ENCODE peak calls at places on chromosomes 12 and 14, in five cellular contexts. One of them, this sample, is unnamed. For H3K4me1, the result is how much of the 10 kb centered on the place peaks cover.

GRCh38 chr14:53327716-53328115 is 174.6 kb upstream of the DDHD1 start:
- DNase-seq in mucosa of descending colon: no peak
- DNase-seq in gastrocnemius medialis: no peak
- DNase-seq in A549: no peak
- DNase-seq in CD4-positive, CD25-positive, alpha-beta regulatory T cell: no peak
- DNase-seq in this sample: peak

GRCh38 chr12:100738086-100738485 is 56.5 kb upstream of the ANO4 start:
- DNase-seq in mucosa of descending colon: no peak
- DNase-seq in gastrocnemius medialis: no peak
- DNase-seq in A549: no peak
- DNase-seq in CD4-positive, CD25-positive, alpha-beta regulatory T cell: no peak
- DNase-seq in this sample: no peak

GRCh38 chr12:108198043-108198442 is 69.0 kb downstream of the WSCD2 start:
- DNase-seq in mucosa of descending colon: no peak
- DNase-seq in gastrocnemius medialis: no peak
- DNase-seq in A549: no peak
- DNase-seq in CD4-positive, CD25-positive, alpha-beta regulatory T cell: no peak
- DNase-seq in this sample: no peak

GRCh38 chr12:131631230-131631629 is 79.7 kb upstream of the SFSWAP start:
- DNase-seq in mucosa of descending colon: no peak
- DNase-seq in gastrocnemius medialis: no peak
- DNase-seq in A549: no peak
- DNase-seq in CD4-positive, CD25-positive, alpha-beta regulatory T cell: no peak
- DNase-seq in this sample: no peak

GRCh38 chr12:89454080-89454848 is 70.3 kb downstream of the GALNT4 start:
- DNase-seq in mucosa of descending colon: no peak
- DNase-seq in gastrocnemius medialis: no peak
- DNase-seq in A549: no peak
- DNase-seq in CD4-positive, CD25-positive, alpha-beta regulatory T cell: no peak
- DNase-seq in this sample: no peak

GRCh38 chr14:28577187-28577586 is 189.4 kb upstream of the FOXG1 start:
- DNase-seq in mucosa of descending colon: no peak
- DNase-seq in gastrocnemius medialis: no peak
- DNase-seq in A549: no peak
- DNase-seq in CD4-positive, CD25-positive, alpha-beta regulatory T cell: no peak
- DNase-seq in this sample: no peak

GRCh38 chr14:32345311-32345771 is 16.2 kb downstream of the AKAP6 start:
- DNase-seq in mucosa of descending colon: peak
- DNase-seq in gastrocnemius medialis: no peak
- DNase-seq in A549: peak
- DNase-seq in CD4-positive, CD25-positive, alpha-beta regulatory T cell: no peak
- DNase-seq in this sample: peak

GRCh38 chr12:46124132-46124847 is 133.9 kb upstream of the SCAF11 start:
- DNase-seq in mucosa of descending colon: no peak
- DNase-seq in gastrocnemius medialis: no peak
- DNase-seq in A549: peak
- DNase-seq in CD4-positive, CD25-positive, alpha-beta regulatory T cell: no peak
- DNase-seq in this sample: peak

GRCh38 chr12:120012067-120012621 is 23.1 kb downstream of the BICDL1 start:
- DNase-seq in mucosa of descending colon: no peak
- DNase-seq in gastrocnemius medialis: no peak
- DNase-seq in A549: peak
- DNase-seq in CD4-positive, CD25-positive, alpha-beta regulatory T cell: peak
- DNase-seq in this sample: no peak

GRCh38 chr12:2054091-2055018 is 1.6 kb downstream of the CACNA1C start:
- DNase-seq in mucosa of descending colon: no peak
- DNase-seq in gastrocnemius medialis: no peak
- DNase-seq in A549: no peak
- DNase-seq in CD4-positive, CD25-positive, alpha-beta regulatory T cell: no peak
- DNase-seq in this sample: peak

GRCh38 chr12:131223791-131224567 is 270.3 kb downstream of the ADGRD1 start:
- DNase-seq in mucosa of descending colon: peak
- DNase-seq in gastrocnemius medialis: no peak
- DNase-seq in A549: peak
- DNase-seq in CD4-positive, CD25-positive, alpha-beta regulatory T cell: no peak
- DNase-seq in this sample: no peak

GRCh38 chr12:122080149-122081107 is 1.9 kb downstream of the MLXIP start:
- DNase-seq in mucosa of descending colon: peak
- DNase-seq in gastrocnemius medialis: peak
- DNase-seq in A549: peak
- DNase-seq in CD4-positive, CD25-positive, alpha-beta regulatory T cell: no peak
- DNase-seq in this sample: peak

GRCh38 chr14:72619881-72620280 is 274.0 kb downstream of the DPF3 start:
- DNase-seq in mucosa of descending colon: no peak
- DNase-seq in gastrocnemius medialis: no peak
- DNase-seq in A549: no peak
- DNase-seq in CD4-positive, CD25-positive, alpha-beta regulatory T cell: no peak
- DNase-seq in this sample: no peak

GRCh38 chr14:20679907-20680306 is 4.5 kb upstream of the RNASE4 start:
- DNase-seq in mucosa of descending colon: peak
- DNase-seq in gastrocnemius medialis: no peak
- DNase-seq in A549: peak
- DNase-seq in CD4-positive, CD25-positive, alpha-beta regulatory T cell: peak
- DNase-seq in this sample: peak

GRCh38 chr14:67526676-67527459 is 6.2 kb upstream of the PLEKHH1 start:
- DNase-seq in mucosa of descending colon: peak
- DNase-seq in gastrocnemius medialis: no peak
- DNase-seq in A549: peak
- DNase-seq in CD4-positive, CD25-positive, alpha-beta regulatory T cell: no peak
- DNase-seq in this sample: peak

GRCh38 chr12:67714648-67715047 is 66.1 kb downstream of the DYRK2 start:
- DNase-seq in mucosa of descending colon: no peak
- DNase-seq in gastrocnemius medialis: no peak
- DNase-seq in A549: peak
- DNase-seq in CD4-positive, CD25-positive, alpha-beta regulatory T cell: no peak
- DNase-seq in this sample: no peak

GRCh38 chr14:34450542-34450915 is 11.5 kb downstream of the SPTSSA start:
- DNase-seq in mucosa of descending colon: no peak
- DNase-seq in gastrocnemius medialis: no peak
- DNase-seq in A549: no peak
- DNase-seq in CD4-positive, CD25-positive, alpha-beta regulatory T cell: no peak
- DNase-seq in this sample: no peak

GRCh38 chr12:49871263-49871561 is 28.3 kb upstream of the BCDIN3D start:
- DNase-seq in mucosa of descending colon: no peak
- DNase-seq in gastrocnemius medialis: no peak
- DNase-seq in A549: no peak
- DNase-seq in CD4-positive, CD25-positive, alpha-beta regulatory T cell: no peak
- DNase-seq in this sample: no peak

GRCh38 chr12:30197392-30198047 is 413.8 kb upstream of the TMTC1 start:
- DNase-seq in mucosa of descending colon: no peak
- DNase-seq in gastrocnemius medialis: no peak
- DNase-seq in A549: no peak
- DNase-seq in CD4-positive, CD25-positive, alpha-beta regulatory T cell: no peak
- DNase-seq in this sample: peak

GRCh38 chr12:76272292-76272691 is 75.9 kb downstream of the BBS10 start:
- DNase-seq in mucosa of descending colon: no peak
- DNase-seq in gastrocnemius medialis: no peak
- DNase-seq in A549: no peak
- DNase-seq in CD4-positive, CD25-positive, alpha-beta regulatory T cell: no peak
- DNase-seq in this sample: no peak

GRCh38 chr14:104724981-104725771 is 1.1 kb downstream of the ADSS1 start:
- DNase-seq in mucosa of descending colon: peak
- DNase-seq in gastrocnemius medialis: peak
- DNase-seq in A549: peak
- DNase-seq in CD4-positive, CD25-positive, alpha-beta regulatory T cell: no peak
- DNase-seq in this sample: peak

GRCh38 chr12:72349491-72349890 is 77.3 kb downstream of the TRHDE start:
- DNase-seq in mucosa of descending colon: no peak
- DNase-seq in gastrocnemius medialis: no peak
- DNase-seq in A549: no peak
- DNase-seq in CD4-positive, CD25-positive, alpha-beta regulatory T cell: no peak
- DNase-seq in this sample: no peak

GRCh38 chr12:98606367-98606985 is 13.0 kb downstream of the SLC25A3 start:
- DNase-seq in mucosa of descending colon: no peak
- DNase-seq in gastrocnemius medialis: no peak
- DNase-seq in A549: no peak
- DNase-seq in CD4-positive, CD25-positive, alpha-beta regulatory T cell: no peak
- DNase-seq in this sample: no peak

GRCh38 chr14:100589760-100590469 is 2.7 kb upstream of the BEGAIN start:
- DNase-seq in mucosa of descending colon: no peak
- DNase-seq in gastrocnemius medialis: no peak
- DNase-seq in A549: no peak
- DNase-seq in CD4-positive, CD25-positive, alpha-beta regulatory T cell: no peak
- DNase-seq in this sample: no peak

GRCh38 chr12:13745100-13745678 is 236.2 kb downstream of the GRIN2B start:
- DNase-seq in mucosa of descending colon: peak
- DNase-seq in gastrocnemius medialis: no peak
- DNase-seq in A549: no peak
- DNase-seq in CD4-positive, CD25-positive, alpha-beta regulatory T cell: no peak
- DNase-seq in this sample: no peak

GRCh38 chr12:52252728-52253328 is 19.8 kb downstream of the KRT7 start:
- DNase-seq in mucosa of descending colon: no peak
- DNase-seq in gastrocnemius medialis: no peak
- DNase-seq in A549: peak
- DNase-seq in CD4-positive, CD25-positive, alpha-beta regulatory T cell: no peak
- DNase-seq in this sample: no peak

GRCh38 chr14:63852817-63853730 is at the start of gene SYNE2:
- DNase-seq in mucosa of descending colon: peak
- DNase-seq in gastrocnemius medialis: peak
- DNase-seq in A549: peak
- DNase-seq in CD4-positive, CD25-positive, alpha-beta regulatory T cell: peak
- DNase-seq in this sample: peak

GRCh38 chr14:54975856-54976255 is 51.0 kb downstream of the WDHD1 start:
- DNase-seq in mucosa of descending colon: no peak
- DNase-seq in gastrocnemius medialis: no peak
- DNase-seq in A549: peak
- DNase-seq in CD4-positive, CD25-positive, alpha-beta regulatory T cell: no peak
- DNase-seq in this sample: no peak

GRCh38 chr14:101101456-101102056 is 198.0 kb upstream of the RTL1 start:
- DNase-seq in mucosa of descending colon: no peak
- DNase-seq in gastrocnemius medialis: no peak
- DNase-seq in A549: peak
- DNase-seq in CD4-positive, CD25-positive, alpha-beta regulatory T cell: no peak
- DNase-seq in this sample: no peak

GRCh38 chr12:10242539-10242938 is 29.9 kb downstream of the GABARAPL1 start:
- DNase-seq in mucosa of descending colon: no peak
- DNase-seq in gastrocnemius medialis: no peak
- DNase-seq in A549: no peak
- DNase-seq in CD4-positive, CD25-positive, alpha-beta regulatory T cell: no peak
- DNase-seq in this sample: no peak
- H3K4me1 ChIP-seq in mucosa of descending colon: under half
- H3K4me1 ChIP-seq in gastrocnemius medialis: under half
- H3K4me1 ChIP-seq in A549: under half
- H3K4me1 ChIP-seq in CD4-positive, CD25-positive, alpha-beta regulatory T cell: under half
- H3K4me1 ChIP-seq in this sample: under half

DNA sequence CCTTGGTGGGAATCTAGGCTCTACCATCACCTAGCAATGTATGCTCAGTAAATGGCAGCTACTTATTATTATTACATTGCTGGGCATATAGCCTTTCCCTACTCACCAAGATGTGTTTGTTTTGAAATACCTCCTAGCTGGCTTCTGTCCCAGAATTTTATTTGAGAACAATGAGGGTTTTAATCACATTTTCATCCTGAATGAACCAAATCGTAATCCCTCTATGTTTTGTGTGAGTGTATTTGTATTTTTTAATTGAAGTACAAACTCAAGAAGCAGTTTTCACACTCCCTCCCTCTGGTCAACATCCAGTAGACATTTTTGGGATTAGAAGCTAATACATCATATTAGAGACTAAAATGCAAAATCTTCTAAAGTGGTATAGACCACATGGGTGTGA is 7.6 kb downstream of the SLC7A8 start:
- DNase-seq in mucosa of descending colon: no peak
- DNase-seq in gastrocnemius medialis: no peak
- DNase-seq in A549: no peak
- DNase-seq in CD4-positive, CD25-positive, alpha-beta regulatory T cell: no peak
- DNase-seq in this sample: peak
- H3K4me1 ChIP-seq in mucosa of descending colon: under half
- H3K4me1 ChIP-seq in gastrocnemius medialis: half or more
- H3K4me1 ChIP-seq in A549: under half
- H3K4me1 ChIP-seq in CD4-positive, CD25-positive, alpha-beta regulatory T cell: under half
- H3K4me1 ChIP-seq in this sample: under half

DNA sequence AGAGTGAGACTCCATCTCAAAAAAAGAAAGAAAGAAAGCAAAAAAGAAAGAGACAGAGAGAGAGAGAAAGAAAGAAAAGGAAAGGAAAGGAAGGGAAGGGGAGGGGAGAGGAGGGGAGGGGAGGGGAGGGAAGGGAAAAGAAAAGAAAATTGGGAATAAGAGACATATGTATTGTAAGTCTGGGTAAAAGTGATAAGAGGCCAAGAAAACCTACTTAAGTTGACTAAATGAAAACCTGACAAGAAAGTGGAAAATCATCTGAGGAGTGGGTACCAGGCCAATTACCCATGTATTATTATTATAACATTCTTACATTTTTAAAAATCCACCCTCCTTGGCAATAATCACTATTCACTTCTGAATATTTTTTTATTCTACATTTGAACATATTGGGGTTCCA is 46.0 kb downstream of the JKAMP start:
- DNase-seq in mucosa of descending colon: no peak
- DNase-seq in gastrocnemius medialis: no peak
- DNase-seq in A549: no peak
- DNase-seq in CD4-positive, CD25-positive, alpha-beta regulatory T cell: no peak
- DNase-seq in this sample: no peak
- H3K4me1 ChIP-seq in mucosa of descending colon: under half
- H3K4me1 ChIP-seq in gastrocnemius medialis: under half
- H3K4me1 ChIP-seq in A549: under half
- H3K4me1 ChIP-seq in CD4-positive, CD25-positive, alpha-beta regulatory T cell: under half
- H3K4me1 ChIP-seq in this sample: under half

GRCh38 chr12:124389537-124390441 is 94.9 kb downstream of the RFLNA start:
- DNase-seq in mucosa of descending colon: peak
- DNase-seq in gastrocnemius medialis: no peak
- DNase-seq in A549: peak
- DNase-seq in CD4-positive, CD25-positive, alpha-beta regulatory T cell: no peak
- DNase-seq in this sample: no peak
- H3K4me1 ChIP-seq in mucosa of descending colon: under half
- H3K4me1 ChIP-seq in gastrocnemius medialis: half or more
- H3K4me1 ChIP-seq in A549: half or more
- H3K4me1 ChIP-seq in CD4-positive, CD25-positive, alpha-beta regulatory T cell: under half
- H3K4me1 ChIP-seq in this sample: half or more